ENCODE peak calls at places on chromosomes 6 and 20, in eight cellular contexts. Z, T, Y, B, A, N, O and H are unnamed samples.

GRCh38 chr20:61061981-61062380 is 190.1 kb upstream of the CDH4 start:
- DNase-seq in O (no peak), Z (no peak), T (no peak), N (no peak), A (no peak), Y (no peak), B (no peak), H (no peak)

GRCh38 chr20:41889871-41890224 is 271.7 kb upstream of the CHD6 start:
- DNase-seq in Z (no peak), T (no peak), N (no peak), A (no peak), O (no peak), B (no peak), Y (no peak), H (no peak)

GRCh38 chr6:125307150-125307838 is 5.5 kb upstream of the HDDC2 start:
- DNase-seq in A (no peak), T (no peak), N (peak; percentile 48), Z (no peak), O (no peak), Y (peak; percentile 37), B (no peak), H (peak; percentile 9)

GRCh38 chr6:152022303-152022702 is 214.8 kb downstream of the ESR1 start:
- DNase-seq in B (no peak), A (no peak), T (no peak), N (no peak), Y (no peak), O (no peak), Z (no peak), H (no peak)

GRCh38 chr20:58651823-58652605 is 931 bp downstream of the STX16 start:
- DNase-seq in A (peak; percentile 86), Y (peak; percentile 69), B (peak; percentile 69), T (peak; percentile 79), N (peak; percentile 85), Z (peak; percentile 43), O (peak; percentile 72), H (peak; percentile 53)

GRCh38 chr6:45082091-45082490 is 246.0 kb upstream of the RUNX2 start:
- DNase-seq in T (no peak), N (peak; percentile 6), Z (no peak), B (no peak), O (no peak), A (no peak), Y (peak; percentile 63), H (no peak)

GRCh38 chr20:62561182-62561581 is 81.1 kb upstream of the SLCO4A1 start:
- DNase-seq in Y (no peak), A (no peak), Z (no peak), B (no peak), N (no peak), T (no peak), O (no peak), H (no peak)

GRCh38 chr6:20873425-20874190 is 339.4 kb downstream of the CDKAL1 start:
- DNase-seq in O (no peak), B (no peak), Z (no peak), T (no peak), A (no peak), N (no peak), Y (peak; percentile 52), H (no peak)

GRCh38 chr6:31418251-31418650 is 14.9 kb downstream of the MICA start:
- DNase-seq in Y (no peak), T (no peak), A (no peak), B (no peak), O (no peak), N (no peak), Z (no peak), H (no peak)

GRCh38 chr20:20461526-20461925 is 93.6 kb downstream of the INSM1 start:
- DNase-seq in N (no peak), Y (no peak), B (no peak), A (no peak), T (no peak), Z (no peak), O (no peak), H (no peak)

GRCh38 chr6:117555262-117555849 is 47.0 kb downstream of the GOPC start:
- DNase-seq in N (no peak), A (no peak), T (no peak), Z (no peak), Y (no peak), O (no peak), B (no peak), H (no peak)

GRCh38 chr20:25020901-25021301 is 28.4 kb upstream of the APMAP start:
- DNase-seq in Z (no peak), B (no peak), A (no peak), T (no peak), Y (no peak), O (no peak), N (no peak), H (no peak)

GRCh38 chr6:147156218-147156617 is 48.0 kb upstream of the STXBP5 start:
- DNase-seq in B (no peak), Y (no peak), A (no peak), T (no peak), Z (no peak), N (no peak), O (no peak), H (no peak)

GRCh38 chr20:24998631-24999445 is 6.3 kb upstream of the APMAP start:
- DNase-seq in Z (no peak), N (no peak), Y (peak; percentile 25), B (no peak), T (peak; percentile 42), A (no peak), O (no peak), H (no peak)

GRCh38 chr20:3730803-3731370 is 1.6 kb upstream of the HSPA12B start:
- DNase-seq in T (no peak), B (no peak), Y (no peak), A (no peak), O (no peak), Z (no peak), N (no peak), H (no peak)

GRCh38 chr6:71349395-71349794 is 60.8 kb downstream of the OGFRL1 start:
- DNase-seq in O (no peak), Z (peak; percentile 34), A (no peak), Y (peak; percentile 76), T (peak; percentile 52), B (peak; percentile 4), N (peak; percentile 37), H (peak; percentile 39)

GRCh38 chr6:155327326-155328073 is 13.2 kb upstream of the TFB1M start:
- DNase-seq in Y (peak; percentile 88), O (no peak), A (peak; percentile 40), B (peak; percentile 35), T (peak; percentile 60), Z (peak; percentile 69), N (peak; percentile 61), H (peak; percentile 66)